ENCODE peak calls at places on chromosomes 4 and X, in four cellular contexts. One of them, this sample, is unnamed.

GRCh38 chrX:49001521-49002090 is 458 bp downstream of the GRIPAP1 start:
- DNase-seq in kidney: no peak
- DNase-seq in sigmoid colon: no peak
- DNase-seq in stimulated activated naive CD4-positive, alpha-beta T cell: peak; percentile 46
- DNase-seq in this sample: no peak

GRCh38 chrX:48539345-48540014 is at the start of gene TBC1D25:
- DNase-seq in stimulated activated naive CD4-positive, alpha-beta T cell: peak; percentile 96
- DNase-seq in sigmoid colon: peak; percentile 99
- DNase-seq in kidney: peak; percentile 99
- DNase-seq in this sample: peak; percentile 99

GRCh38 chr4:7805533-7806079 is 134.1 kb downstream of the AFAP1 start:
- DNase-seq in stimulated activated naive CD4-positive, alpha-beta T cell: no peak
- DNase-seq in kidney: peak; percentile 85
- DNase-seq in sigmoid colon: no peak
- DNase-seq in this sample: peak; percentile 59

GRCh38 chr4:94444771-94445170 is 7.0 kb upstream of the PDLIM5 start:
- DNase-seq in kidney: no peak
- DNase-seq in sigmoid colon: no peak
- DNase-seq in stimulated activated naive CD4-positive, alpha-beta T cell: no peak
- DNase-seq in this sample: no peak

GRCh38 chr4:13365195-13365594 is 118.9 kb downstream of the RAB28 start:
- DNase-seq in kidney: no peak
- DNase-seq in stimulated activated naive CD4-positive, alpha-beta T cell: no peak
- DNase-seq in sigmoid colon: no peak
- DNase-seq in this sample: no peak

GRCh38 chrX:120287513-120288112 is 23.6 kb downstream of the TMEM255A start:
- DNase-seq in stimulated activated naive CD4-positive, alpha-beta T cell: no peak
- DNase-seq in kidney: no peak
- DNase-seq in sigmoid colon: no peak
- DNase-seq in this sample: no peak

GRCh38 chr4:80077639-80078038 is 4.6 kb upstream of the ANTXR2 start:
- DNase-seq in stimulated activated naive CD4-positive, alpha-beta T cell: no peak
- DNase-seq in sigmoid colon: no peak
- DNase-seq in kidney: no peak
- DNase-seq in this sample: no peak

GRCh38 chr4:176309046-176309445 is 10.7 kb upstream of the SPCS3 start:
- DNase-seq in stimulated activated naive CD4-positive, alpha-beta T cell: no peak
- DNase-seq in sigmoid colon: no peak
- DNase-seq in kidney: no peak
- DNase-seq in this sample: no peak

GRCh38 chr4:42142586-42142985 is 9.9 kb downstream of the BEND4 start:
- DNase-seq in sigmoid colon: no peak
- DNase-seq in kidney: no peak
- DNase-seq in stimulated activated naive CD4-positive, alpha-beta T cell: no peak
- DNase-seq in this sample: no peak

GRCh38 chr4:90105274-90105673 is 21.9 kb upstream of the CCSER1 start:
- DNase-seq in stimulated activated naive CD4-positive, alpha-beta T cell: no peak
- DNase-seq in sigmoid colon: no peak
- DNase-seq in kidney: no peak
- DNase-seq in this sample: no peak

GRCh38 chrX:130079824-130080406 is 30.4 kb downstream of the ELF4 start:
- DNase-seq in sigmoid colon: peak; percentile 83
- DNase-seq in kidney: no peak
- DNase-seq in stimulated activated naive CD4-positive, alpha-beta T cell: peak; percentile 7
- DNase-seq in this sample: no peak

GRCh38 chrX:139738581-139738980 is 30.6 kb upstream of the MCF2 start:
- DNase-seq in sigmoid colon: no peak
- DNase-seq in kidney: no peak
- DNase-seq in stimulated activated naive CD4-positive, alpha-beta T cell: no peak
- DNase-seq in this sample: no peak

GRCh38 chr4:156830356-156830755 is 141.2 kb downstream of the PDGFC start:
- DNase-seq in stimulated activated naive CD4-positive, alpha-beta T cell: no peak
- DNase-seq in sigmoid colon: no peak
- DNase-seq in kidney: no peak
- DNase-seq in this sample: no peak

GRCh38 chr4:70992354-70992753 is 1.1 kb upstream of the DCK start:
- DNase-seq in sigmoid colon: no peak
- DNase-seq in stimulated activated naive CD4-positive, alpha-beta T cell: no peak
- DNase-seq in kidney: no peak
- DNase-seq in this sample: no peak

GRCh38 chr4:2408401-2408958 is 10.0 kb downstream of the ZFYVE28 start:
- DNase-seq in stimulated activated naive CD4-positive, alpha-beta T cell: no peak
- DNase-seq in sigmoid colon: no peak
- DNase-seq in kidney: peak; percentile 71
- DNase-seq in this sample: no peak

GRCh38 chr4:159768011-159768410 is 665.1 kb downstream of the RAPGEF2 start:
- DNase-seq in kidney: no peak
- DNase-seq in sigmoid colon: no peak
- DNase-seq in stimulated activated naive CD4-positive, alpha-beta T cell: no peak
- DNase-seq in this sample: no peak

GRCh38 chrX:41921492-41922124 is 1.7 kb downstream of the CASK start:
- DNase-seq in sigmoid colon: no peak
- DNase-seq in stimulated activated naive CD4-positive, alpha-beta T cell: no peak
- DNase-seq in kidney: no peak
- DNase-seq in this sample: no peak

GRCh38 chrX:105282077-105282476 is 61.6 kb upstream of the TEX13A start:
- DNase-seq in sigmoid colon: no peak
- DNase-seq in stimulated activated naive CD4-positive, alpha-beta T cell: no peak
- DNase-seq in kidney: no peak
- DNase-seq in this sample: no peak

GRCh38 chr4:166422475-166422874 is 549.4 kb downstream of the TLL1 start:
- DNase-seq in stimulated activated naive CD4-positive, alpha-beta T cell: no peak
- DNase-seq in kidney: no peak
- DNase-seq in sigmoid colon: no peak
- DNase-seq in this sample: no peak

GRCh38 chrX:109374276-109374960 is 107.5 kb downstream of the GUCY2F start:
- DNase-seq in sigmoid colon: no peak
- DNase-seq in stimulated activated naive CD4-positive, alpha-beta T cell: no peak
- DNase-seq in kidney: no peak
- DNase-seq in this sample: no peak

GRCh38 chr4:156137971-156138581 is 184.4 kb upstream of the CTSO start:
- DNase-seq in stimulated activated naive CD4-positive, alpha-beta T cell: no peak
- DNase-seq in sigmoid colon: no peak
- DNase-seq in kidney: no peak
- DNase-seq in this sample: no peak

GRCh38 chr4:122224348-122224747 is 72.2 kb downstream of the BLTP1 start:
- DNase-seq in stimulated activated naive CD4-positive, alpha-beta T cell: no peak
- DNase-seq in sigmoid colon: no peak
- DNase-seq in kidney: no peak
- DNase-seq in this sample: no peak

GRCh38 chr4:94623507-94623906 is 134.2 kb upstream of the BMPR1B start:
- DNase-seq in stimulated activated naive CD4-positive, alpha-beta T cell: no peak
- DNase-seq in sigmoid colon: no peak
- DNase-seq in kidney: no peak
- DNase-seq in this sample: no peak

GRCh38 chrX:10797493-10797892 is 177.1 kb upstream of the MID1 start:
- DNase-seq in kidney: no peak
- DNase-seq in sigmoid colon: no peak
- DNase-seq in stimulated activated naive CD4-positive, alpha-beta T cell: no peak
- DNase-seq in this sample: no peak

GRCh38 chr4:153530996-153531375 is 64.8 kb downstream of the TMEM131L start:
- DNase-seq in sigmoid colon: no peak
- DNase-seq in stimulated activated naive CD4-positive, alpha-beta T cell: no peak
- DNase-seq in kidney: no peak
- DNase-seq in this sample: no peak

GRCh38 chrX:53795583-53795982 is 109.1 kb upstream of the HUWE1 start:
- DNase-seq in kidney: no peak
- DNase-seq in sigmoid colon: no peak
- DNase-seq in stimulated activated naive CD4-positive, alpha-beta T cell: no peak
- DNase-seq in this sample: no peak

GRCh38 chr4:30002345-30002744 is 717.8 kb upstream of the PCDH7 start:
- DNase-seq in sigmoid colon: no peak
- DNase-seq in stimulated activated naive CD4-positive, alpha-beta T cell: no peak
- DNase-seq in kidney: no peak
- DNase-seq in this sample: no peak

GRCh38 chrX:103830848-103831247 is 1.2 kb downstream of the RAB9B start:
- DNase-seq in kidney: no peak
- DNase-seq in stimulated activated naive CD4-positive, alpha-beta T cell: no peak
- DNase-seq in sigmoid colon: no peak
- DNase-seq in this sample: no peak

GRCh38 chr4:17985832-17986231 is 35.7 kb downstream of the LCORL start:
- DNase-seq in sigmoid colon: no peak
- DNase-seq in kidney: no peak
- DNase-seq in stimulated activated naive CD4-positive, alpha-beta T cell: no peak
- DNase-seq in this sample: no peak

GRCh38 chrX:69505772-69506616 is 1.9 kb downstream of the NALF2 start:
- DNase-seq in stimulated activated naive CD4-positive, alpha-beta T cell: no peak
- DNase-seq in sigmoid colon: no peak
- DNase-seq in kidney: no peak
- DNase-seq in this sample: no peak

GRCh38 chr4:57147335-57148060 is 37.3 kb upstream of the IGFBP7 start:
- DNase-seq in kidney: no peak
- DNase-seq in stimulated activated naive CD4-positive, alpha-beta T cell: no peak
- DNase-seq in sigmoid colon: no peak
- DNase-seq in this sample: no peak

GRCh38 chrX:31279359-31279758 is 207.5 kb upstream of the FTHL17 start:
- DNase-seq in kidney: no peak
- DNase-seq in stimulated activated naive CD4-positive, alpha-beta T cell: no peak
- DNase-seq in sigmoid colon: no peak
- DNase-seq in this sample: no peak

GRCh38 chr4:20464381-20464780 is 212.7 kb downstream of the SLIT2 start:
- DNase-seq in kidney: no peak
- DNase-seq in sigmoid colon: no peak
- DNase-seq in stimulated activated naive CD4-positive, alpha-beta T cell: no peak
- DNase-seq in this sample: no peak

GRCh38 chrX:138067415-138067814 is 501.5 kb downstream of the ZIC3 start:
- DNase-seq in sigmoid colon: no peak
- DNase-seq in kidney: no peak
- DNase-seq in stimulated activated naive CD4-positive, alpha-beta T cell: no peak
- DNase-seq in this sample: no peak

GRCh38 chrX:46690818-46691217 is 68.1 kb downstream of the SLC9A7 start:
- DNase-seq in sigmoid colon: no peak
- DNase-seq in kidney: no peak
- DNase-seq in stimulated activated naive CD4-positive, alpha-beta T cell: no peak
- DNase-seq in this sample: no peak

GRCh38 chr4:148376151-148376550 is 66.1 kb downstream of the NR3C2 start:
- DNase-seq in sigmoid colon: peak; percentile 75
- DNase-seq in stimulated activated naive CD4-positive, alpha-beta T cell: peak; percentile 75
- DNase-seq in kidney: no peak
- DNase-seq in this sample: no peak

This sample was measured in posterior vena cava.